ENCODE peak calls at places on chromosomes 2 and 18, in five cellular contexts. B is stomach; V is cardiac fibroblast; F is astrocyte of the spinal cord; R is CD8-positive, alpha-beta T cell. W is an unnamed sample.

GRCh38 chr2:207901847-207902246 is 123.5 kb downstream of the PLEKHM3 start:
- DNase-seq in F (no peak), V (no peak), R (no peak), B (no peak), W (no peak)

GRCh38 chr18:11909597-11910026 is 1.5 kb upstream of the MPPE1 start:
- DNase-seq in F (peak), B (no peak), V (peak), R (no peak), W (no peak)

GRCh38 chr2:216013080-216013909 is at the start of gene MREG:
- DNase-seq in R (peak), F (peak), B (peak), V (peak), W (no peak)

GRCh38 chr18:76553715-76554603 is 58.9 kb upstream of the ZNF516 start:
- DNase-seq in F (no peak), R (no peak), V (peak), B (no peak), W (no peak)

GRCh38 chr18:76444436-76445105 is 50.5 kb downstream of the ZNF516 start:
- DNase-seq in R (no peak), V (no peak), B (no peak), F (no peak), W (no peak)

GRCh38 chr2:201622306-201622705 is 21.0 kb downstream of the TMEM237 start:
- DNase-seq in B (no peak), R (no peak), V (no peak), F (peak), W (no peak)

GRCh38 chr2:113276906-113277425 is 1.8 kb downstream of the PAX8 start:
- DNase-seq in B (no peak), V (no peak), R (no peak), F (no peak), W (no peak)

GRCh38 chr2:45938649-45939511 is 287.4 kb downstream of the PRKCE start:
- DNase-seq in B (peak), R (no peak), F (peak), V (peak), W (no peak)

GRCh38 chr2:120625865-120626560 is 109.7 kb upstream of the GLI2 start:
- DNase-seq in R (no peak), V (no peak), B (peak), F (no peak), W (no peak)

GRCh38 chr18:79952457-79952995 is 1.1 kb upstream of the SLC66A2 start:
- DNase-seq in V (no peak), B (peak), F (no peak), R (no peak), W (no peak)
- H3K4me3 ChIP-seq in V (peak), B (peak), F (peak), R (peak), W (peak)

GRCh38 chr2:190550137-190550536 is 15.6 kb upstream of the NEMP2 start:
- DNase-seq in F (no peak), V (no peak), R (no peak), B (no peak), W (no peak)

GRCh38 chr2:190545082-190545481 is 10.6 kb upstream of the NEMP2 start:
- DNase-seq in R (no peak), B (no peak), V (peak), F (peak), W (no peak)

GRCh38 chr2:190546734-190547133 is 12.2 kb upstream of the NEMP2 start:
- DNase-seq in V (no peak), B (no peak), R (no peak), F (no peak), W (no peak)

GRCh38 chr2:190547914-190548313 is 13.4 kb upstream of the NEMP2 start:
- DNase-seq in V (no peak), F (no peak), B (no peak), R (no peak), W (no peak)

DNA sequence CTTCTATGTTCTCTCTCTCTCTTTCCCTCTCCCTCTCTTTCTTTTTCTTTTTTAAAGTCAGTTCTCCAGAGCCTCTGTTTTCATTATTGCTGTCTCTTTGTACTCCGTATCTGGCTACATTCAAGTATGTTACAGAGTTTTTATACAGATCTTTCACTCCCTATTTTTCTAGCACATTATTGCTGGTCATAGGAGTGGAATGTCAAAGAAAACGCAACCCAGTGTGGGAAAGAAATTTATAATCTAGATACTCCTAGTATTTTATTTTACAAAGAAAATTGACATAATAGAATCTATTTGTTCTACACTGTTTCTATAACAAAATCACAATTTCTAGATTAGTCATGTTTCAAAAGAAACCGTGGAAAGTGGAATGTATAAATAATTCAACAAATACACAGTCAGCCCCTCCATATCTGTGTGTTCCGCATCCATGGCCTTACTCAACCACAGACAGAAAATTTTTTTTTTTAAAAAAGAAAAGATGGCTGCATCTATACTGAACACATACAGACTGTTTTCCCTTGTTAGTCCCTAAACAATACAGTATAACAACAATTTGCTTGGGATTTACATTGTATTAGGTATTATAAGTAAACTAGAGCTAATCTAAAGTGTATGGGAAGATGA is 11.3 kb upstream of the NEMP2 start:
- DNase-seq in B (no peak), R (no peak), F (peak), V (peak), W (no peak)
- H3K4me3 ChIP-seq in B (peak), R (no peak), F (no peak), V (no peak), W (no peak)

GRCh38 chr2:240766072-240766471 is 53.9 kb downstream of the KIF1A start:
- DNase-seq in V (no peak), B (no peak), R (no peak), F (no peak), W (no peak)
- H3K4me3 ChIP-seq in V (no peak), B (no peak), R (no peak), F (no peak), W (no peak)

DNA sequence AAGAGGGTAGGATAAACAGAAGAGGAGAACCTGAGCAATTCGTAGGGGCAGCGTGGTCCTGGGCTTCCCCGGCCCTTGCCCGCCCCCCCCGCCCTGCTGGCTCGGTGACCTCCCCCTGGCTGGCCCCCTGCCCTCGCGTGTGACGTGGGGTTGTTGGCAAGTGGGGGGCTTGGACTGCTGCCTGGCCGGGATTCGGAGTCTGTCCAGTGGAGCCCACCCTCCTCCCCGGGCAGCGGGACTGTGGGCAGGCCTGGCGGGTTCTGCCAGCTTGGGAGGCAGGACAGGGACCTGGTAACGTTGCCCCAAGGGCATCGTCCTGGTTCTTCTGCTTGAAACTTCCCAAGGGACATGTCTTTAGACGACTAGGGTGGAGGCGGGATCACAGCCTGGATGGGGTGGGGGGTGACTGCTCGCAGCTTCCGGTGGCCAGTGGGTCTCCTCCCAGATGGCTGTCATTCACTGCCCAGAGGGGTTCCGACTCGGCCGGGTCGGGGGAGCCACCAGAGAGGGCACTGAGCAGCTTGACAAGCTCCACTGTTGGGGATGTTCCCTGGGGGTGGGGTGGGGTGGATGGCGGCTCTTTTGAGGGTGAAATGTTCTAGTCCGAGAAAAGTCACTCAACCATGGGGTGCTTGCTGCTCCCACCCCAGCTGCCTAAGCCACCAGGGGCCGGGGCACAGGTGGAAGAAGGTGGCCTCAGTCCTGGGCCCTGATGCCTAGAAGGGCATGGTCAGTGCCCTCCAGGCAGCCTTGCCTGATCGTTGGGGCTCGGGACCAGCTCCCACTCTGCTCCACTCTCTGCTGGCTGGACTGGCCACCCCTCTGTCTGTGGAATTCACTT is 4.2 kb upstream of the HS6ST1 start:
- DNase-seq in B (peak), R (no peak), V (peak), F (no peak), W (no peak)
- H3K4me3 ChIP-seq in B (peak), R (no peak), V (peak), F (peak), W (peak)

GRCh38 chr2:171523339-171523931 is 1.2 kb downstream of the CYBRD1 start:
- DNase-seq in V (peak), B (peak), F (peak), R (no peak), W (no peak)
- H3K4me3 ChIP-seq in V (peak), B (peak), F (peak), R (peak), W (peak)

GRCh38 chr2:128736689-128737545 is 418.2 kb upstream of the HS6ST1 start:
- DNase-seq in R (peak), V (peak), B (peak), F (peak), W (no peak)

GRCh38 chr2:128735296-128735960 is 416.8 kb upstream of the HS6ST1 start:
- DNase-seq in R (no peak), B (no peak), V (no peak), F (no peak), W (no peak)

GRCh38 chr2:128734521-128735295 is 416.0 kb upstream of the HS6ST1 start:
- DNase-seq in F (peak), B (no peak), V (peak), R (no peak), W (no peak)

GRCh38 chr2:128737546-128737826 is 418.8 kb upstream of the HS6ST1 start:
- DNase-seq in R (no peak), V (no peak), F (no peak), B (no peak), W (no peak)

DNA sequence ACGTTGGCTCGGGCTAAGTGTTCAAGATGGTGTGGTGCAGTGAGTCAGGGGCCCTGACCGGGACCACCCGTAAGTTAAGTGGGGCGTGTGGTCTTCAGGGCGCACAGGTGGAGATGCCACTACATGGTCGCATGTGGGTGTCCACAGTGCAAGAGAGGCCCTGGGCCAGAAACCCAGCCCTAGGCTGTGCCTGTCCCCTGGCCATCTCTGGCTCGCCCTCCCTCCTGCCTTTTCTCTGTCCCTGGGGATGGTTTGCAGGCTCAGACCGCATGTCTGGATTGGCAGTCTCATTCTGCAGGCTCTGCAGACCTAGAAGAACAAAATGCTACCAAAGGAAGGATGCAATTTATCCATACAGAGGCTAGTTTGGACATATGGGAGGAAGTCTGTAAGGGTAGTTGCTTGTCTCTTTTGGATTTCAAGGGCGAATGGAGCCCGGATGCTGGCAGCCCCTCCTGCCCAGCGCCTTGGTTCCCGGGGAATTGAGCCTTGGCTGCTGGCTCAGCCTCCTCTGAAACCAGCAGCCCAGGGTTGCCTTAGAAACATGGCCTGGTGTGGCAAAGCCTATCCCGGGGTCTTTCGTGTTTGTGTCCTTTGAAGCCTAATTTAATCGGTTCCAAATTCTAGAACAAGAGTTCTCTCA is 417.5 kb upstream of the HS6ST1 start:
- DNase-seq in R (no peak), V (peak), B (no peak), F (no peak), W (no peak)
- H3K4me3 ChIP-seq in R (no peak), V (no peak), B (peak), F (no peak), W (no peak)

GRCh38 chr2:54570925-54571694 is 115.0 kb downstream of the SPTBN1 start:
- DNase-seq in V (peak), R (peak), B (peak), F (peak), W (no peak)
- H3K4me3 ChIP-seq in V (no peak), R (peak), B (no peak), F (no peak), W (peak)